ENCODE peak calls at places on chromosomes 13 and 19, in six cellular contexts. One of them, this sample, is unnamed.

GRCh38 chr13:103282571-103283450 is 216.6 kb upstream of the SLC10A2 start:
- DNase-seq in H1: no peak
- DNase-seq in GM12878: no peak
- DNase-seq in HepG2: no peak
- DNase-seq in GM12891: no peak
- DNase-seq in K562: no peak
- DNase-seq in this sample: no peak

GRCh38 chr19:4575267-4575793 is 15.8 kb upstream of the SEMA6B start:
- DNase-seq in K562: peak
- DNase-seq in GM12891: no peak
- DNase-seq in GM12878: no peak
- DNase-seq in H1: peak
- DNase-seq in HepG2: peak
- DNase-seq in this sample: no peak

GRCh38 chr13:74573654-74574053 is 439.4 kb upstream of the KLF12 start:
- DNase-seq in HepG2: peak
- DNase-seq in GM12891: no peak
- DNase-seq in GM12878: no peak
- DNase-seq in K562: peak
- DNase-seq in H1: peak
- DNase-seq in this sample: no peak

GRCh38 chr13:76296751-76297150 is 589.5 kb downstream of the KCTD12 start:
- DNase-seq in HepG2: no peak
- DNase-seq in GM12878: no peak
- DNase-seq in H1: no peak
- DNase-seq in GM12891: no peak
- DNase-seq in K562: no peak
- DNase-seq in this sample: no peak

GRCh38 chr13:54029226-54029625 is 1000.6 kb downstream of the OLFM4 start:
- DNase-seq in HepG2: no peak
- DNase-seq in K562: no peak
- DNase-seq in GM12891: peak
- DNase-seq in H1: no peak
- DNase-seq in GM12878: peak
- DNase-seq in this sample: no peak

GRCh38 chr13:28429685-28430290 is 65.1 kb downstream of the FLT1 start:
- DNase-seq in GM12878: peak
- DNase-seq in HepG2: no peak
- DNase-seq in GM12891: no peak
- DNase-seq in H1: no peak
- DNase-seq in K562: no peak
- DNase-seq in this sample: no peak

GRCh38 chr19:39671739-39672363 is 16.1 kb downstream of the LGALS16 start:
- DNase-seq in GM12878: no peak
- DNase-seq in K562: peak
- DNase-seq in GM12891: no peak
- DNase-seq in H1: peak
- DNase-seq in HepG2: peak
- DNase-seq in this sample: no peak

GRCh38 chr13:48186722-48187121 is 46.3 kb upstream of the ITM2B start:
- DNase-seq in K562: no peak
- DNase-seq in HepG2: no peak
- DNase-seq in GM12891: no peak
- DNase-seq in GM12878: no peak
- DNase-seq in H1: no peak
- DNase-seq in this sample: no peak

GRCh38 chr13:111210488-111210887 is 95.4 kb downstream of the ARHGEF7 start:
- DNase-seq in H1: no peak
- DNase-seq in HepG2: no peak
- DNase-seq in K562: no peak
- DNase-seq in GM12891: no peak
- DNase-seq in GM12878: no peak
- DNase-seq in this sample: no peak

GRCh38 chr13:76783798-76784197 is 102.4 kb downstream of the KCTD12 start:
- DNase-seq in K562: no peak
- DNase-seq in HepG2: no peak
- DNase-seq in H1: no peak
- DNase-seq in GM12878: no peak
- DNase-seq in GM12891: no peak
- DNase-seq in this sample: no peak

GRCh38 chr19:49889687-49890348 is 6.9 kb downstream of the IL4I1 start:
- DNase-seq in GM12878: no peak
- DNase-seq in GM12891: peak
- DNase-seq in H1: peak
- DNase-seq in HepG2: no peak
- DNase-seq in K562: peak
- DNase-seq in this sample: no peak

GRCh38 chr19:30565680-30566079 is 193.5 kb downstream of the ZNF536 start:
- DNase-seq in HepG2: no peak
- DNase-seq in K562: no peak
- DNase-seq in GM12891: no peak
- DNase-seq in H1: no peak
- DNase-seq in GM12878: no peak
- DNase-seq in this sample: no peak

GRCh38 chr13:24605923-24606372 is 74.3 kb upstream of the ATP12A start:
- DNase-seq in GM12878: no peak
- DNase-seq in H1: peak
- DNase-seq in K562: peak
- DNase-seq in HepG2: peak
- DNase-seq in GM12891: no peak
- DNase-seq in this sample: no peak

GRCh38 chr19:31348416-31349159 is 648 bp downstream of the TSHZ3 start:
- DNase-seq in GM12891: no peak
- DNase-seq in HepG2: no peak
- DNase-seq in GM12878: no peak
- DNase-seq in H1: peak
- DNase-seq in K562: no peak
- DNase-seq in this sample: no peak

GRCh38 chr13:94435604-94436226 is 43.8 kb downstream of the DCT start:
- DNase-seq in K562: peak
- DNase-seq in GM12891: no peak
- DNase-seq in HepG2: peak
- DNase-seq in GM12878: no peak
- DNase-seq in H1: no peak
- DNase-seq in this sample: no peak

GRCh38 chr19:38571682-38572081 is 46.1 kb downstream of the MAP4K1 start:
- DNase-seq in H1: no peak
- DNase-seq in GM12891: no peak
- DNase-seq in GM12878: no peak
- DNase-seq in K562: no peak
- DNase-seq in HepG2: no peak
- DNase-seq in this sample: no peak

GRCh38 chr13:93226623-93227279 is at the start of gene GPC6:
- DNase-seq in K562: peak
- DNase-seq in H1: no peak
- DNase-seq in HepG2: peak
- DNase-seq in GM12878: no peak
- DNase-seq in GM12891: no peak
- DNase-seq in this sample: no peak

GRCh38 chr19:17703823-17704463 is 15.3 kb upstream of the MAP1S start:
- DNase-seq in GM12891: no peak
- DNase-seq in H1: peak
- DNase-seq in HepG2: peak
- DNase-seq in GM12878: no peak
- DNase-seq in K562: peak
- DNase-seq in this sample: no peak

GRCh38 chr13:30685987-30686386 is 49.4 kb upstream of the ALOX5AP start:
- DNase-seq in HepG2: no peak
- DNase-seq in K562: no peak
- DNase-seq in GM12891: no peak
- DNase-seq in H1: no peak
- DNase-seq in GM12878: no peak
- DNase-seq in this sample: no peak

GRCh38 chr19:34275705-34276104 is 21.4 kb downstream of the GARRE1 start:
- DNase-seq in GM12878: no peak
- DNase-seq in H1: no peak
- DNase-seq in GM12891: no peak
- DNase-seq in HepG2: no peak
- DNase-seq in K562: no peak
- DNase-seq in this sample: no peak

GRCh38 chr19:4539697-4540581 is at the start of gene LRG1:
- DNase-seq in H1: no peak
- DNase-seq in GM12891: no peak
- DNase-seq in GM12878: peak
- DNase-seq in HepG2: peak
- DNase-seq in K562: peak
- DNase-seq in this sample: no peak

GRCh38 chr13:45833242-45833641 is 18.3 kb downstream of the SIAH3 start:
- DNase-seq in GM12878: no peak
- DNase-seq in GM12891: no peak
- DNase-seq in HepG2: no peak
- DNase-seq in K562: no peak
- DNase-seq in H1: peak
- DNase-seq in this sample: no peak

GRCh38 chr13:23445794-23446193 is 12.3 kb upstream of the SACS start:
- DNase-seq in H1: peak
- DNase-seq in GM12891: no peak
- DNase-seq in K562: no peak
- DNase-seq in HepG2: no peak
- DNase-seq in GM12878: no peak
- DNase-seq in this sample: no peak

GRCh38 chr19:38288127-38288855 is 15.8 kb upstream of the C19orf33 start:
- DNase-seq in H1: no peak
- DNase-seq in GM12891: no peak
- DNase-seq in K562: no peak
- DNase-seq in GM12878: no peak
- DNase-seq in HepG2: no peak
- DNase-seq in this sample: no peak

GRCh38 chr13:111411186-111411858 is 90.9 kb downstream of the TEX29 start:
- DNase-seq in K562: no peak
- DNase-seq in HepG2: no peak
- DNase-seq in GM12878: no peak
- DNase-seq in GM12891: no peak
- DNase-seq in H1: no peak
- DNase-seq in this sample: no peak

GRCh38 chr19:52660981-52661380 is 22.8 kb upstream of the ZNF83 start:
- DNase-seq in GM12891: no peak
- DNase-seq in H1: no peak
- DNase-seq in GM12878: no peak
- DNase-seq in HepG2: no peak
- DNase-seq in K562: no peak
- DNase-seq in this sample: no peak

GRCh38 chr19:45526143-45526542 is 18.9 kb downstream of the VASP start:
- DNase-seq in H1: peak
- DNase-seq in HepG2: peak
- DNase-seq in GM12878: no peak
- DNase-seq in K562: peak
- DNase-seq in GM12891: no peak
- DNase-seq in this sample: no peak

GRCh38 chr13:33379597-33379996 is 94.0 kb upstream of the STARD13 start:
- DNase-seq in GM12891: no peak
- DNase-seq in HepG2: peak
- DNase-seq in K562: no peak
- DNase-seq in H1: no peak
- DNase-seq in GM12878: no peak
- DNase-seq in this sample: no peak

GRCh38 chr13:85619321-85619720 is 179.9 kb downstream of the SLITRK6 start:
- DNase-seq in GM12891: no peak
- DNase-seq in K562: no peak
- DNase-seq in H1: no peak
- DNase-seq in HepG2: no peak
- DNase-seq in GM12878: no peak
- DNase-seq in this sample: no peak

GRCh38 chr19:1039646-1040475 is at the start of gene ABCA7:
- DNase-seq in H1: peak
- DNase-seq in K562: peak
- DNase-seq in GM12878: peak
- DNase-seq in GM12891: peak
- DNase-seq in HepG2: peak
- DNase-seq in this sample: peak
- TF ChIP-seq POLR2A in H1: no peak
- TF ChIP-seq POLR2A in K562: peak
- TF ChIP-seq POLR2A in GM12878: peak
- TF ChIP-seq POLR2A in GM12891: peak
- TF ChIP-seq POLR2A in HepG2: peak
- TF ChIP-seq POLR2A in this sample: peak

GRCh38 chr19:41903161-41903953 is 20.4 kb downstream of the ARHGEF1 start:
- DNase-seq in HepG2: no peak
- DNase-seq in K562: no peak
- DNase-seq in H1: no peak
- DNase-seq in GM12878: no peak
- DNase-seq in GM12891: no peak
- DNase-seq in this sample: no peak
- TF ChIP-seq TAF1 in HepG2: no peak
- TF ChIP-seq TAF1 in K562: no peak
- TF ChIP-seq TAF1 in H1: no peak
- TF ChIP-seq TAF1 in GM12878: no peak
- TF ChIP-seq TAF1 in GM12891: no peak
- TF ChIP-seq TAF1 in this sample: no peak

GRCh38 chr19:1275260-1275975 is at the start of gene FAM174C:
- DNase-seq in GM12878: peak
- DNase-seq in K562: peak
- DNase-seq in GM12891: peak
- DNase-seq in HepG2: peak
- DNase-seq in H1: peak
- DNase-seq in this sample: peak
- TF ChIP-seq POLR2A in GM12878: peak
- TF ChIP-seq POLR2A in K562: peak
- TF ChIP-seq POLR2A in GM12891: peak
- TF ChIP-seq POLR2A in HepG2: peak
- TF ChIP-seq POLR2A in H1: peak
- TF ChIP-seq POLR2A in this sample: peak

GRCh38 chr13:97858161-97858560 is 95.3 kb upstream of the IPO5 start:
- DNase-seq in H1: no peak
- DNase-seq in GM12891: no peak
- DNase-seq in K562: no peak
- DNase-seq in GM12878: no peak
- DNase-seq in HepG2: no peak
- DNase-seq in this sample: no peak

GRCh38 chr13:97856001-97856675 is 97.3 kb upstream of the IPO5 start:
- DNase-seq in H1: no peak
- DNase-seq in HepG2: no peak
- DNase-seq in K562: no peak
- DNase-seq in GM12891: no peak
- DNase-seq in GM12878: no peak
- DNase-seq in this sample: no peak

GRCh38 chr13:97853550-97853949 is 99.9 kb upstream of the IPO5 start:
- DNase-seq in GM12878: no peak
- DNase-seq in K562: no peak
- DNase-seq in GM12891: no peak
- DNase-seq in H1: no peak
- DNase-seq in HepG2: no peak
- DNase-seq in this sample: no peak

GRCh38 chr13:97852181-97852874 is 101.1 kb upstream of the IPO5 start:
- DNase-seq in K562: no peak
- DNase-seq in GM12891: no peak
- DNase-seq in HepG2: no peak
- DNase-seq in GM12878: no peak
- DNase-seq in H1: no peak
- DNase-seq in this sample: no peak

DNA sequence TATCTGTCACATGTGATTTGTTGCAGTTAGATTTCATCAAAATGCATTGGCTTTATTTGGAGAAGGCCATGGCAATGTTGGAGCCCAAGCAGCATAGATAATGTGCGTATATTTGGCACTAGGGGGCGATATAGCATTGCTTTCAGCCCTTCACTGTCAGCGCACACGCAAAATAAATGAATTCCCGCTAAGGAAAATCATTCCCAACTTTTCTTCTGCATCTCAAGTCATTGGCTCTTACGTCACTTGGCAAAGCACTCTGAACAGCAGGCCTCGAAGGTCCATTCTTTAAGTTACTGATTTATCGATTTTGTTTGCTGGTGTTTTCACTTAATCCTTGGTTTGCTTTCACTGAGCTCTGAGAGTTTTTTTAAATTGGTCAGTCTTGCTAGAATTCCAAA is 97.9 kb upstream of the IPO5 start:
- DNase-seq in K562: peak
- DNase-seq in HepG2: peak
- DNase-seq in H1: no peak
- DNase-seq in GM12891: no peak
- DNase-seq in GM12878: peak
- DNase-seq in this sample: no peak
- TF ChIP-seq TAF1 in K562: no peak
- TF ChIP-seq TAF1 in HepG2: no peak
- TF ChIP-seq TAF1 in H1: no peak
- TF ChIP-seq TAF1 in GM12891: no peak
- TF ChIP-seq TAF1 in GM12878: no peak
- TF ChIP-seq TAF1 in this sample: no peak

This sample was measured in GM12892.